ENCODE peak calls at places on chromosomes 11 and 22, in six cellular contexts. Y is H1, C is SK-N-SH, V is HCT116, I is K562, P is HepG2. Q is an unnamed sample.
A peak's percentile ranks its signal among the peaks of the same experiment; 100 is the strongest.

GRCh38 chr11:132310390-132311375 is 940.3 kb downstream of the NTM start:
- DNase-seq in Y (no peak), C (peak; percentile 71), V (no peak), I (no peak), P (no peak), Q (no peak)

GRCh38 chr22:20228939-20229272 is 39.2 kb downstream of the RTN4R start:
- DNase-seq in Y (no peak), C (no peak), V (no peak), I (no peak), P (no peak), Q (no peak)

GRCh38 chr11:78339483-78339882 is 78.1 kb downstream of the GAB2 start:
- DNase-seq in Y (no peak), C (no peak), V (no peak), I (peak; percentile 49), P (no peak), Q (no peak)

GRCh38 chr11:65225284-65226102 is 36.3 kb upstream of the POLA2 start:
- DNase-seq in Y (no peak), C (peak; percentile 87), V (no peak), I (peak; percentile 79), P (peak; percentile 47), Q (peak; percentile 55)

GRCh38 chr11:13440100-13440855 is 22.7 kb downstream of the BTBD10 start:
- DNase-seq in Y (no peak), C (peak; percentile 64), V (peak; percentile 3), I (no peak), P (no peak), Q (peak; percentile 96)

GRCh38 chr11:88552377-88553029 is 215.0 kb upstream of the CTSC start:
- DNase-seq in Y (peak; percentile 21), C (peak; percentile 23), V (peak; percentile 48), I (peak; percentile 59), P (peak; percentile 39), Q (no peak)

GRCh38 chr11:122979815-122980656 is 1.6 kb downstream of the BSX start:
- DNase-seq in Y (no peak), C (no peak), V (no peak), I (no peak), P (no peak), Q (no peak)

GRCh38 chr11:113926273-113927183 is 21.9 kb downstream of the HTR3B start:
- DNase-seq in Y (no peak), C (no peak), V (no peak), I (no peak), P (no peak), Q (no peak)

GRCh38 chr22:28930357-28931007 is 47.1 kb downstream of the ZNRF3 start:
- DNase-seq in Y (no peak), C (no peak), V (no peak), I (no peak), P (no peak), Q (peak; percentile 55)

GRCh38 chr22:24951942-24952836 is at the start of gene KIAA1671:
- DNase-seq in Y (peak; percentile 84), C (peak; percentile 99), V (peak; percentile 53), I (peak; percentile 92), P (peak; percentile 86), Q (peak; percentile 87)

GRCh38 chr11:123129920-123130319 is 65.1 kb downstream of the CLMP start:
- DNase-seq in Y (no peak), C (no peak), V (no peak), I (no peak), P (no peak), Q (no peak)

GRCh38 chr22:23608583-23608982 is 23.5 kb downstream of the DRICH1 start:
- DNase-seq in Y (no peak), C (no peak), V (no peak), I (peak; percentile 27), P (no peak), Q (no peak)

GRCh38 chr11:119416606-119417580 is 6.1 kb downstream of the THY1 start:
- DNase-seq in Y (no peak), C (no peak), V (no peak), I (no peak), P (no peak), Q (no peak)

GRCh38 chr11:125376117-125376516 is 119.9 kb downstream of the FEZ1 start:
- DNase-seq in Y (no peak), C (no peak), V (no peak), I (no peak), P (no peak), Q (no peak)

GRCh38 chr11:127733552-127733951 is 733.0 kb upstream of the KIRREL3 start:
- DNase-seq in Y (no peak), C (peak; percentile 34), V (no peak), I (no peak), P (no peak), Q (peak; percentile 61)

GRCh38 chr11:112195906-112196305 is 20.6 kb downstream of the BCO2 start:
- DNase-seq in Y (no peak), C (no peak), V (no peak), I (no peak), P (no peak), Q (no peak)

GRCh38 chr11:126127898-126128297 is 65.2 kb upstream of the CDON start:
- DNase-seq in Y (no peak), C (no peak), V (no peak), I (no peak), P (no peak), Q (no peak)

GRCh38 chr11:70604221-70604620 is 205.9 kb downstream of the CTTN start:
- DNase-seq in Y (no peak), C (no peak), V (no peak), I (no peak), P (no peak), Q (no peak)

GRCh38 chr22:26892401-26893033 is 235.1 kb downstream of the MIAT start:
- DNase-seq in Y (no peak), C (no peak), V (no peak), I (no peak), P (no peak), Q (peak; percentile 12)

GRCh38 chr11:27058456-27058855 is 17.8 kb downstream of the BBOX1 start:
- DNase-seq in Y (no peak), C (no peak), V (no peak), I (no peak), P (no peak), Q (no peak)

GRCh38 chr11:445765-446588 is 4.1 kb upstream of the PTDSS2 start:
- DNase-seq in Y (no peak), C (no peak), V (no peak), I (no peak), P (peak; percentile 45), Q (no peak)

GRCh38 chr11:5564259-5565019 is 16.1 kb upstream of the OR52H1 start:
- DNase-seq in Y (no peak), C (no peak), V (no peak), I (no peak), P (no peak), Q (no peak)

DNA sequence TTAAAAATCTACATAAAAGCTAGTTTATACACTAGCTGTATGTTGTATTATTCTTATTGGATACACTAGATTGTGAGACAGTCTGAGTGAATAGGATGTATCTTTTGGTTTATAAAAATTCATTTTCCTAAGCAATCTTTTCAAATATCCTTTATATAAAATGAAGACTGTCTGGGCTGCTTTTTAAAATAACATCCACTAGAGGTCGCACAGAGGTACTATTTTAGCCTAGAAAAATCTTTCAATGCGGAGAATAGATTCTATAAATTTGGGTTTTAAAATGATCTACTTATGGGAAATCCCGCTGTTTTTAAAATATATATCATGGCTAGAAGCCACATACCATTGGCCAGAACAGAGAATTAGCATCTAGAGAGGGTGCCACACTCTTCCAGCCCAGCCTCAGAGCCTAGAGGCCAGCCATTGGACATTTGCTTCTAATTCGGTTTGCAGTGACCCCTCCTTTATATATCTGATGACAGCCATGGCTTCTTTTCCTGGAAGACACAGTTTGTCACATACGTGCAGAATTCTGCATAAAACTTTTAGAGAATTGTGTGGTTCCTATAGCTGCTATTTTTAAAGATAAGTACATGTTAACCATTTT is 7.3 kb downstream of the C11orf97 start:
- DNase-seq in Y (no peak), C (peak; percentile 38), V (peak; percentile 19), I (peak; percentile 21), P (no peak), Q (peak; percentile 38)
- H2AFZ ChIP-seq in Y (peak overlapping the region; percentile 90), C (peak overlapping the region; percentile 23), V (peak overlapping the region; percentile 67), I (peak overlapping the region; percentile 10), P (no peak overlapping the region), Q (peak overlapping the region; percentile 63)

DNA sequence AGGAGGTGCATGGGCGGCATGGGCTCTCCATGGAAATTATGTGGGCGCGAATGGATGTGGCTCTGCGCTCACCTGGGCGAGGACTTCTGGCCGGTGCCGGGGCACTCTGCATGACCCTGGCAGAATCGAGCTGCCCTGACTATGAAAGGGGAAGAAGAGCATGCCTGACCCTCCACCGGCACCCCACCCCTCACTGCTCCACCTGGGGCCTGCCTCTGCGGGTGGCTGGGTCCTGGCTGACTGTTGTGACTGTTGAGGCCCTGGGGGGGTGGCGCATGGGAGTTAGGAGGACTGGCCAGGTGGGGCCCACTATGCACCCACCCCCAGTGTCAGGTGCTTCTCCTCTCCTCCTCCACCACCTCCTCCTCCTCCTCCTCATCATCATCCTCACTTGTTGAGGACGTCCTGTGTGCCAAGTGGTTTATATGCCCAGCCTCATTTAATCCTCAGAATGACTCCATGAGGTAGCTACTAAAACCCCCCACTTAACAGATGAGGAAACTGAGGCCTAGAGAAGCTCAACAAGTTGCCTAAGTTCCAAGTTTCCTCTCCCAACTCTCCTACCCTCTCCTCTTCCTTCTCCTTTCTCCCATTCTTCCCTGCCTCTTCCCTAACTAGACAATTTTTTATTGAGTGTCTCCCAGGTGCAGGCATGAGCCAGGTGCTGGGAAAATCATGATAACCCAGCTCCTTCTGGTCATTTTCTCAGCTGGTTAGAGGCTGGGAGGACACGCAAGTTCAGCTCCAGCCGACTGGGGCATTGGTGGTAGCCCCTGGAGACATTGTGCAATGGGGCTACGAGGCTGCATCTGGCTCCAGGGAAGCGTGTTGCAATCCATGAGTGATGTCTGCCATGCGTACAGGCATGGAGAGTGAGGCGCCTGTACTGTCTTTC is 2.3 kb downstream of the MYEOV start:
- DNase-seq in Y (no peak), C (no peak), V (no peak), I (no peak), P (peak; percentile 80), Q (no peak)
- TF ChIP-seq POLR2AphosphoS5 in Y (no peak), C (no peak), V (peak; percentile 62), I (no peak), P (no peak), Q (no peak)

GRCh38 chr22:44136112-44136511 is 44.6 kb upstream of the PARVG start:
- DNase-seq in Y (no peak), C (no peak), V (no peak), I (no peak), P (no peak), Q (no peak)
- H3K9ac ChIP-seq in Y (no peak overlapping the region), C (no peak overlapping the region), V (no peak overlapping the region), I (no peak overlapping the region), P (no peak overlapping the region), Q (no peak overlapping the region)

DNA sequence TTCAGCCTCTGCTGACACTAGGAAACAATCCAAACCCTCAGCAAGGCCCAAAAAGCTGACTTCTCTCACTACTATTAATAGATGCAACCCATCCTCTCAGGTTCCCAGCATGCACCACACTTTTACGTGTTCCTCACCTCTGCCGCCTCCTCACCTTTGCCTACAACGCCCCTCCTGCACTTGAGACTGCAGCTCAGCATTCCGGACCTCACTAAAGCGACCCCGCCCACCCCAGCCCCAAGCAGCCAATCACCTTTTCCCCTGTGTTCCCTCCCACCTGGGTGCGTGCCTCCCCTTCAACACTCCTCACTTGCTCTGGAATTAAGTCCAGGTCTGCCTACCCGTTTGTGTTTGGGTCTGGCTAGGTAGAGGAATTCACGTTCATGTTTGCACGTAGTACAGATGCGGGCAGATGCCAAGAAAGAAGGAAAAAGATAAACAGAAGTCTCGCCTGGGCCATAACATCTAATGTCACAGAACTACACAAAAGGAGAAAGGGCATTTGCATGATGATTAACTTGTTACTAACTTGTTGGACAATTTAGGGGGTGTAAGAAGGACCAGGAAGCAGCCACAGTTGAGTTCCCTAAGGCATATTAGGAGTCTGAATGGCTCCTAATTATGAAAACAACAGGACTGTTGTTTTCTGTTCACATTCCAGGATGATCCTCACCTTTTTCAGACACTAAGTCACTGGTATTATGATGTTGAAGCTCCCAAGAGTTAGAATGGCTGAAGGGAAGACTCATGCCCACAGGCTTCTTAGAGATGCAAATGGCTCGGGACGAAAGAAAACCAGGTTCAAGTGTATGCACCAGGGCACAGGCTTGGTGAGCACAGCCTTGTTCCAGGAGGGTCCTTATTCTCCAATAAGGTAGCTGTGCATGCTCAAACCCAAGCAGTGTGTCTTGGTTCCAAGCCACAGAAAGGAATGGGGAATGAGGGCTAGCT is 102.2 kb downstream of the MICAL3 start:
- DNase-seq in Y (peak; percentile 75), C (no peak), V (no peak), I (peak; percentile 95), P (peak; percentile 45), Q (no peak)
- H2AFZ ChIP-seq in Y (no peak overlapping the region), C (no peak overlapping the region), V (no peak overlapping the region), I (no peak overlapping the region), P (no peak overlapping the region), Q (no peak overlapping the region)